ENCODE peak calls at places on chromosomes 5 and 9, in ten cellular contexts. One of them, this sample, is unnamed.

GRCh38 chr9:76114144-76114543 is 223.7 kb downstream of the PCSK5 start:
- DNase-seq in AML-193: no peak
- DNase-seq in NCI-H1417 treated with DMSO at 0.1 percent for 48 hours: no peak
- DNase-seq in SK-MEL-5: no peak
- DNase-seq in stomach: no peak
- DNase-seq in G401: no peak
- DNase-seq in HFFc6: no peak
- DNase-seq in NCI-H2081: no peak
- DNase-seq in activated CD8-positive, alpha-beta memory T cell treated with anti-CD3 and anti-CD28 coated beads, Interleukin-2, amount 50 U/mL, for 4 hours: no peak
- DNase-seq in fibroblast of mammary gland: peak; percentile 33
- DNase-seq in this sample: peak; percentile 3

GRCh38 chr5:173791878-173792277 is 96.3 kb upstream of the CPEB4 start:
- DNase-seq in NCI-H1417 treated with DMSO at 0.1 percent for 48 hours: no peak
- DNase-seq in fibroblast of mammary gland: no peak
- DNase-seq in AML-193: no peak
- DNase-seq in activated CD8-positive, alpha-beta memory T cell treated with anti-CD3 and anti-CD28 coated beads, Interleukin-2, amount 50 U/mL, for 4 hours: no peak
- DNase-seq in HFFc6: no peak
- DNase-seq in SK-MEL-5: no peak
- DNase-seq in NCI-H2081: no peak
- DNase-seq in stomach: no peak
- DNase-seq in G401: no peak
- DNase-seq in this sample: no peak

GRCh38 chr5:10563132-10563939 is 534 bp upstream of the ANKRD33B start:
- DNase-seq in stomach: no peak
- DNase-seq in activated CD8-positive, alpha-beta memory T cell treated with anti-CD3 and anti-CD28 coated beads, Interleukin-2, amount 50 U/mL, for 4 hours: peak; percentile 50
- DNase-seq in NCI-H1417 treated with DMSO at 0.1 percent for 48 hours: no peak
- DNase-seq in NCI-H2081: peak; percentile 30
- DNase-seq in G401: no peak
- DNase-seq in AML-193: no peak
- DNase-seq in SK-MEL-5: peak; percentile 18
- DNase-seq in HFFc6: no peak
- DNase-seq in fibroblast of mammary gland: no peak
- DNase-seq in this sample: no peak

GRCh38 chr9:117415584-117415937 is 704 bp upstream of the ASTN2 start:
- DNase-seq in NCI-H2081: no peak
- DNase-seq in fibroblast of mammary gland: no peak
- DNase-seq in HFFc6: no peak
- DNase-seq in NCI-H1417 treated with DMSO at 0.1 percent for 48 hours: no peak
- DNase-seq in stomach: no peak
- DNase-seq in SK-MEL-5: no peak
- DNase-seq in G401: peak; percentile 50
- DNase-seq in activated CD8-positive, alpha-beta memory T cell treated with anti-CD3 and anti-CD28 coated beads, Interleukin-2, amount 50 U/mL, for 4 hours: no peak
- DNase-seq in AML-193: no peak
- DNase-seq in this sample: no peak

GRCh38 chr9:16445141-16445920 is 425.1 kb downstream of the BNC2 start:
- DNase-seq in NCI-H2081: no peak
- DNase-seq in AML-193: no peak
- DNase-seq in fibroblast of mammary gland: peak; percentile 50
- DNase-seq in SK-MEL-5: no peak
- DNase-seq in activated CD8-positive, alpha-beta memory T cell treated with anti-CD3 and anti-CD28 coated beads, Interleukin-2, amount 50 U/mL, for 4 hours: no peak
- DNase-seq in stomach: no peak
- DNase-seq in G401: no peak
- DNase-seq in HFFc6: peak; percentile 10
- DNase-seq in NCI-H1417 treated with DMSO at 0.1 percent for 48 hours: no peak
- DNase-seq in this sample: no peak

GRCh38 chr9:107299437-107299836 is 16.4 kb downstream of the RAD23B start:
- DNase-seq in HFFc6: no peak
- DNase-seq in G401: no peak
- DNase-seq in NCI-H1417 treated with DMSO at 0.1 percent for 48 hours: no peak
- DNase-seq in stomach: no peak
- DNase-seq in fibroblast of mammary gland: peak; percentile 21
- DNase-seq in activated CD8-positive, alpha-beta memory T cell treated with anti-CD3 and anti-CD28 coated beads, Interleukin-2, amount 50 U/mL, for 4 hours: no peak
- DNase-seq in AML-193: no peak
- DNase-seq in SK-MEL-5: no peak
- DNase-seq in NCI-H2081: no peak
- DNase-seq in this sample: no peak

GRCh38 chr5:142888469-142889085 is 118.4 kb downstream of the ARHGAP26 start:
- DNase-seq in fibroblast of mammary gland: peak; percentile 76
- DNase-seq in HFFc6: peak; percentile 65
- DNase-seq in NCI-H1417 treated with DMSO at 0.1 percent for 48 hours: no peak
- DNase-seq in AML-193: peak; percentile 47
- DNase-seq in stomach: no peak
- DNase-seq in activated CD8-positive, alpha-beta memory T cell treated with anti-CD3 and anti-CD28 coated beads, Interleukin-2, amount 50 U/mL, for 4 hours: no peak
- DNase-seq in NCI-H2081: no peak
- DNase-seq in SK-MEL-5: peak; percentile 73
- DNase-seq in G401: peak; percentile 81
- DNase-seq in this sample: no peak

GRCh38 chr5:172553167-172553566 is 87.9 kb upstream of the NEURL1B start:
- DNase-seq in G401: no peak
- DNase-seq in NCI-H2081: no peak
- DNase-seq in SK-MEL-5: no peak
- DNase-seq in stomach: no peak
- DNase-seq in activated CD8-positive, alpha-beta memory T cell treated with anti-CD3 and anti-CD28 coated beads, Interleukin-2, amount 50 U/mL, for 4 hours: no peak
- DNase-seq in NCI-H1417 treated with DMSO at 0.1 percent for 48 hours: no peak
- DNase-seq in fibroblast of mammary gland: no peak
- DNase-seq in HFFc6: no peak
- DNase-seq in AML-193: no peak
- DNase-seq in this sample: no peak

GRCh38 chr5:103211858-103212500 is 46.6 kb upstream of the MACIR start:
- DNase-seq in NCI-H1417 treated with DMSO at 0.1 percent for 48 hours: no peak
- DNase-seq in AML-193: peak; percentile 71
- DNase-seq in G401: no peak
- DNase-seq in SK-MEL-5: peak; percentile 46
- DNase-seq in activated CD8-positive, alpha-beta memory T cell treated with anti-CD3 and anti-CD28 coated beads, Interleukin-2, amount 50 U/mL, for 4 hours: no peak
- DNase-seq in stomach: no peak
- DNase-seq in HFFc6: no peak
- DNase-seq in NCI-H2081: no peak
- DNase-seq in fibroblast of mammary gland: no peak
- DNase-seq in this sample: no peak

This sample was measured in AG04450.